ENCODE peak calls at places on chromosomes 3 and 15, in five cellular contexts. V, T, N, M and I are unnamed samples.

GRCh38 chr15:42359990-42360389 is 689 bp downstream of the CAPN3 start:
- DNase-seq in V (no peak), M (no peak), T (no peak), N (no peak), I (peak)

GRCh38 chr3:109863701-109864100 is 526.4 kb upstream of the DPPA4 start:
- DNase-seq in M (no peak), N (no peak), T (no peak), V (no peak), I (no peak)

GRCh38 chr3:195117978-195118581 is 152.9 kb downstream of the XXYLT1 start:
- DNase-seq in V (no peak), N (no peak), M (no peak), T (no peak), I (no peak)

GRCh38 chr15:70852501-70853269 is 1.3 kb downstream of the LARP6 start:
- DNase-seq in N (no peak), V (no peak), M (no peak), T (no peak), I (no peak)

GRCh38 chr3:136050250-136050649 is 84.7 kb downstream of the PPP2R3A start:
- DNase-seq in N (no peak), T (no peak), M (no peak), V (no peak), I (no peak)

GRCh38 chr3:24135280-24135679 is 190.2 kb downstream of the NR1D2 start:
- DNase-seq in N (no peak), V (no peak), T (no peak), M (no peak), I (no peak)

GRCh38 chr3:29594261-29594660 is 313.4 kb downstream of the RBMS3 start:
- DNase-seq in V (no peak), M (no peak), T (no peak), N (no peak), I (no peak)

GRCh38 chr15:73951591-73951990 is 25.3 kb downstream of the LOXL1 start:
- DNase-seq in N (peak), T (no peak), M (no peak), V (no peak), I (no peak)

GRCh38 chr15:65312400-65312916 is 8.0 kb downstream of the RNU5B-1 start:
- DNase-seq in T (peak), N (no peak), M (no peak), V (no peak), I (no peak)

GRCh38 chr3:181176610-181177009 is 187.1 kb upstream of the DNAJC19 start:
- DNase-seq in N (peak), V (no peak), M (peak), T (peak), I (peak)

GRCh38 chr3:184335291-184335660 is 2.1 kb upstream of the FAM131A start:
- DNase-seq in M (peak), T (no peak), N (no peak), V (no peak), I (no peak)

GRCh38 chr15:65981837-65982696 is 112.8 kb downstream of the RAB11A start:
- DNase-seq in N (peak), V (peak), T (no peak), M (peak), I (no peak)

GRCh38 chr15:80830677-80831076 is 51.5 kb downstream of the CEMIP start:
- DNase-seq in N (no peak), V (no peak), M (no peak), T (no peak), I (no peak)

GRCh38 chr3:103847081-103848062 is 1412.6 kb downstream of the ZPLD1 start:
- DNase-seq in T (no peak), N (peak), V (no peak), M (no peak), I (no peak)

GRCh38 chr3:17806876-17807275 is 64.4 kb upstream of the TBC1D5 start:
- DNase-seq in V (no peak), T (no peak), N (no peak), M (no peak), I (no peak)

GRCh38 chr3:172511783-172512357 is 11.4 kb downstream of the TNFSF10 start:
- DNase-seq in N (no peak), M (no peak), V (no peak), T (no peak), I (no peak)

GRCh38 chr15:80310776-80311175 is 58.8 kb upstream of the CTXND1 start:
- DNase-seq in T (no peak), N (no peak), M (no peak), V (no peak), I (no peak)

GRCh38 chr15:88257311-88257901 is 867 bp upstream of the NTRK3 start:
- DNase-seq in V (no peak), M (no peak), N (no peak), T (no peak), I (no peak)

GRCh38 chr3:191356586-191357439 is 26.5 kb upstream of the UTS2B start:
- DNase-seq in T (peak), V (no peak), N (no peak), M (no peak), I (no peak)

GRCh38 chr3:79846148-79846933 is 78.5 kb upstream of the ROBO1 start:
- DNase-seq in N (peak), T (no peak), M (no peak), V (no peak), I (no peak)

GRCh38 chr3:167148121-167148520 is 232.0 kb downstream of the ZBBX start:
- DNase-seq in V (no peak), T (no peak), M (no peak), N (no peak), I (no peak)

GRCh38 chr3:152968388-152969024 is 133.6 kb downstream of the P2RY1 start:
- DNase-seq in V (no peak), T (no peak), M (no peak), N (no peak), I (no peak)

GRCh38 chr15:37142371-37142770 is 42.0 kb upstream of the MEIS2 start:
- DNase-seq in M (no peak), N (no peak), V (no peak), T (no peak), I (no peak)

GRCh38 chr3:189238071-189238470 is 66.3 kb downstream of the TPRG1 start:
- DNase-seq in V (no peak), N (no peak), M (no peak), T (no peak), I (no peak)

GRCh38 chr3:155086041-155086440 is 5.9 kb downstream of the MME start:
- DNase-seq in T (no peak), N (no peak), V (no peak), M (no peak), I (no peak)

GRCh38 chr3:159964166-159964973 is 24.3 kb upstream of the IL12A start:
- DNase-seq in M (peak), V (no peak), T (no peak), N (no peak), I (no peak)

GRCh38 chr3:181253796-181254195 is 264.3 kb upstream of the DNAJC19 start:
- DNase-seq in M (no peak), N (no peak), V (no peak), T (no peak), I (no peak)

GRCh38 chr15:85688703-85689102 is 106.0 kb downstream of the KLHL25 start:
- DNase-seq in N (no peak), M (no peak), V (no peak), T (no peak), I (no peak)

GRCh38 chr3:52402101-52402521 is 42.8 kb downstream of the SEMA3G start:
- DNase-seq in T (no peak), M (no peak), N (no peak), V (no peak), I (no peak)

GRCh38 chr15:68348064-68348463 is 70.5 kb downstream of the FEM1B start:
- DNase-seq in M (no peak), N (no peak), V (no peak), T (no peak), I (no peak)

GRCh38 chr15:81336568-81336967 is 12.6 kb upstream of the STARD5 start:
- DNase-seq in N (no peak), V (peak), T (no peak), M (peak), I (no peak)

GRCh38 chr3:66923991-66924390 is 74.1 kb upstream of the KBTBD8 start:
- DNase-seq in T (no peak), V (no peak), M (no peak), N (no peak), I (no peak)

GRCh38 chr3:150469031-150469930 is 61.2 kb downstream of the TSC22D2 start:
- DNase-seq in T (peak), M (peak), V (no peak), N (no peak), I (peak)

GRCh38 chr3:186380622-186381380 is 18.8 kb upstream of the DGKG start:
- DNase-seq in N (no peak), M (no peak), V (no peak), T (no peak), I (no peak)

GRCh38 chr3:184777566-184778356 is 34.2 kb upstream of the VPS8 start:
- DNase-seq in N (peak), V (peak), M (peak), T (peak), I (peak)

GRCh38 chr3:64484289-64484992 is 203.4 kb downstream of the ADAMTS9 start:
- DNase-seq in N (peak), M (peak), V (peak), T (peak), I (peak)
- H3K27ac ChIP-seq in N (peak), M (peak), V (no peak), T (no peak), I (no peak)

GRCh38 chr15:44727462-44728231 is 8.7 kb upstream of the TRIM69 start:
- DNase-seq in M (no peak), V (no peak), N (no peak), T (no peak), I (no peak)

GRCh38 chr15:44729394-44729913 is 6.9 kb upstream of the TRIM69 start:
- DNase-seq in V (no peak), M (no peak), T (no peak), N (peak), I (no peak)

GRCh38 chr15:44728576-44729393 is 7.5 kb upstream of the TRIM69 start:
- DNase-seq in N (peak), T (peak), M (peak), V (peak), I (peak)

GRCh38 chr15:44726136-44726535 is 10.2 kb upstream of the TRIM69 start:
- DNase-seq in N (no peak), T (no peak), V (no peak), M (no peak), I (no peak)

GRCh38 chr15:44726568-44727461 is 9.5 kb upstream of the TRIM69 start:
- DNase-seq in V (peak), T (no peak), N (no peak), M (peak), I (peak)
- H3K4me3 ChIP-seq in V (peak), T (no peak), N (no peak), M (no peak), I (no peak)

GRCh38 chr3:12392101-12392878 is 92.0 kb upstream of the TSEN2 start:
- DNase-seq in N (no peak), T (no peak), M (no peak), V (no peak), I (no peak)
- H3K27ac ChIP-seq in N (no peak), T (no peak), M (no peak), V (no peak), I (no peak)

GRCh38 chr15:101368086-101368780 is 73.2 kb upstream of the SNRPA1 start:
- DNase-seq in M (no peak), T (no peak), V (no peak), N (no peak), I (no peak)
- H3K4me3 ChIP-seq in M (no peak), T (no peak), V (no peak), N (no peak), I (no peak)

DNA sequence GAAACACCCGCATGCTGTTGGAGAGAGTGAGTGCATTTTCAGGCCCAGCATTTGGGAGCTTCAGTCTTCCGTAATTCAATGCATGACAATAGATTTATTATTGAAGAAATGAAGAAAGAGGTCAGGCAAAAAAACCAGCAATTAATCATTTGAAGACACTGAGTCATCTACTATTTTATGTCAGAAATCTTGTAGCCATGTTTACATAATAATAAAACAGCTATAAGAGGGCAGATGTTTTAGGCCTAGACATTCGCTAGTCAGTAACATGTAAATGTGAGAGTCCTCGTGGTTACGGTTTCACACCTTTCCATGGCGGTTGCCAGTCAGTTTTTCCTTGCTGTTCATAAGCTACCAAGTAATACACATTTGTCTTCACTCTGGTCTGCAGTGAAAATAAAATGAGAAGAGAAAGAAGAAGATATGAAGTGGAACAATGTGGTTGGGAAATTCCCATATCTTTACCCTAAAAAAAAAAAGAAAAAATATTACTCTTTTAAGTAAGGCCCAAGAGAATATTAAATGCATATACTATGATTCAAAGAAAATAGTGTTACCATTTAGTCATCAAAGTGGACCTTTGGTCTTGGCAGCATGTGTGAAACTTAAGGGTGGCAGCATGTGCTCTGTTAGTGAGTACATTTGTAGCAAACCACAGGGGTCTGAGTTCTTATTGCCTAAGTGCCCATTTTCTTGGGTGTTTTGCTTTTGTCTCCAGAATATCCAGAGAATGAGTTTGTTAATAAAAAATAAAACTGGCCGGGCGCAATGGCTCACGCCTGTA is 140.5 kb upstream of the TBL1XR1 start:
- DNase-seq in V (peak), M (no peak), T (no peak), N (no peak), I (no peak)
- H3K27ac ChIP-seq in V (no peak), M (no peak), T (no peak), N (no peak), I (no peak)

DNA sequence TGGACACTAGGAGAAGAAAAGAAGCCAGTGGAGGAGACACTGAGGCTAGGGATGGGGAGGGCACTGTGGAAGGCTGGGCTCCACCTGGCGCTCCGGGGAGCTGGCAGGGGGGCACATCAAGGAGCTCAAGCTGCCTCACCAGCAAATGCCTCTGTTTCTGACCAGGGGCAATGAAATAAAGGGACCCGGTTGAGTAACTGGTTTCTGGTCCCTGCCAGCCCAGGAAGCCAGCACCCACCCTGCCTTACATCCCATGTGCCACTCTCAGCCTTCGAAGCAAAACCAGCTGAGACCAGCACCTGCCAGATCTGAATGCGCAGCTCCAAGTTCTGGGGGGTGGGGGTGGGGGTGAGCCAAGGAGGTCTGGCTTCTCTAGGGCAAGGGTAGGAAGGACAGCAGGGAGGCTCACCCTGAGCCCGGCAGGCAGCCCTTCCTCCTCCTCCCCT is 359 bp upstream of the PAK6 start:
- DNase-seq in T (no peak), M (no peak), N (no peak), V (no peak), I (no peak)
- H3K4me3 ChIP-seq in T (no peak), M (peak), N (peak), V (no peak), I (no peak)

GRCh38 chr3:147348976-147349375 is 57.4 kb downstream of the ZIC4 start:
- DNase-seq in N (no peak), M (no peak), V (no peak), T (no peak), I (no peak)
- H3K27ac ChIP-seq in N (no peak), M (no peak), V (no peak), T (no peak), I (no peak)